ENCODE peak calls at places on chromosomes 12 and 14, in four cellular contexts. One of them, this sample, is unnamed.

GRCh38 chr12:88339254-88339949 is 197.3 kb downstream of the TMTC3 start:
- DNase-seq in AG04450: peak; percentile 18
- DNase-seq in WERI-Rb-1: no peak
- DNase-seq in progenitor cell of endocrine pancreas: no peak
- DNase-seq in this sample: no peak

GRCh38 chr12:131895640-131896079 is 1.2 kb downstream of the ULK1 start:
- DNase-seq in AG04450: no peak
- DNase-seq in WERI-Rb-1: no peak
- DNase-seq in progenitor cell of endocrine pancreas: no peak
- DNase-seq in this sample: no peak

GRCh38 chr14:57831981-57832380 is 33.9 kb downstream of the SLC35F4 start:
- DNase-seq in AG04450: no peak
- DNase-seq in WERI-Rb-1: no peak
- DNase-seq in progenitor cell of endocrine pancreas: no peak
- DNase-seq in this sample: no peak

GRCh38 chr12:77968571-77968970 is 137.9 kb downstream of the NAV3 start:
- DNase-seq in AG04450: no peak
- DNase-seq in WERI-Rb-1: no peak
- DNase-seq in progenitor cell of endocrine pancreas: no peak
- DNase-seq in this sample: no peak

GRCh38 chr12:65170245-65170881 is 980 bp downstream of the LEMD3 start:
- DNase-seq in AG04450: no peak
- DNase-seq in WERI-Rb-1: peak; percentile 74
- DNase-seq in progenitor cell of endocrine pancreas: peak; percentile 24
- DNase-seq in this sample: peak; percentile 77

GRCh38 chr14:50040401-50040775 is 76.0 kb downstream of the VCPKMT start:
- DNase-seq in AG04450: peak; percentile 47
- DNase-seq in WERI-Rb-1: no peak
- DNase-seq in progenitor cell of endocrine pancreas: no peak
- DNase-seq in this sample: no peak

GRCh38 chr12:116164263-116164817 is 113.2 kb downstream of the MED13L start:
- DNase-seq in AG04450: no peak
- DNase-seq in WERI-Rb-1: peak; percentile 47
- DNase-seq in progenitor cell of endocrine pancreas: no peak
- DNase-seq in this sample: no peak

GRCh38 chr12:90622431-90622830 is 332.5 kb downstream of the CCER1 start:
- DNase-seq in AG04450: peak; percentile 3
- DNase-seq in WERI-Rb-1: peak; percentile 6
- DNase-seq in progenitor cell of endocrine pancreas: no peak
- DNase-seq in this sample: no peak

GRCh38 chr12:132604108-132605054 is 6.0 kb downstream of the LRCOL1 start:
- DNase-seq in AG04450: no peak
- DNase-seq in WERI-Rb-1: peak; percentile 6
- DNase-seq in progenitor cell of endocrine pancreas: no peak
- DNase-seq in this sample: no peak

GRCh38 chr12:96752211-96752610 is 154.8 kb upstream of the NEDD1 start:
- DNase-seq in AG04450: no peak
- DNase-seq in WERI-Rb-1: no peak
- DNase-seq in progenitor cell of endocrine pancreas: no peak
- DNase-seq in this sample: no peak

GRCh38 chr12:82912406-82912805 is 225.7 kb downstream of the TMTC2 start:
- DNase-seq in AG04450: no peak
- DNase-seq in WERI-Rb-1: no peak
- DNase-seq in progenitor cell of endocrine pancreas: no peak
- DNase-seq in this sample: no peak

GRCh38 chr14:78595797-78596196 is 425.6 kb downstream of the NRXN3 start:
- DNase-seq in AG04450: no peak
- DNase-seq in WERI-Rb-1: peak; percentile 68
- DNase-seq in progenitor cell of endocrine pancreas: no peak
- DNase-seq in this sample: no peak

GRCh38 chr14:99189201-99189801 is 82.7 kb downstream of the BCL11B start:
- DNase-seq in AG04450: no peak
- DNase-seq in WERI-Rb-1: no peak
- DNase-seq in progenitor cell of endocrine pancreas: no peak
- DNase-seq in this sample: no peak

GRCh38 chr12:53052419-53053222 is 2.8 kb downstream of the TNS2 start:
- DNase-seq in AG04450: no peak
- DNase-seq in WERI-Rb-1: no peak
- DNase-seq in progenitor cell of endocrine pancreas: no peak
- DNase-seq in this sample: no peak

DNA sequence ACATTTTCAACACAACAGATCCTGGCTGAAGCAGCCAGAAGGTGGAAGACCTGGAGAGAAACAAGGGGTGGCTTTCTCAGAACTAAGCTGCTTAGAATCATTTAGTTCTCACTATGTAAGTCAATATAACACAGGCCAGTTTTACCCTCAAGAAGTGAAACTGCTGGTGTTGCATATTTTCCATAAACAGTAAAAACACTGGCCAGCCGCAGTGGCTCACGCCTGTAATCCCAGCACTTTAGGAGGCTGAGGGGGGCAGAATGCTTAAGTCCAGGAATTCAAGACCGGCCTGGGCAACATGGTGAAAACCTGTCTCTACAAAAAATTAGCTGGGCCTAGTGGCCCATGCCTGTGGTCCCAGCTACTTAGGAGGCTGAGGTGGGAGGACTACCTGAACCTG is 11.6 kb downstream of the STX2 start:
- DNase-seq in AG04450: no peak
- DNase-seq in WERI-Rb-1: no peak
- DNase-seq in progenitor cell of endocrine pancreas: no peak
- DNase-seq in this sample: no peak
- TF ChIP-seq CTCF in AG04450: no peak
- TF ChIP-seq CTCF in WERI-Rb-1: no peak
- TF ChIP-seq CTCF in progenitor cell of endocrine pancreas: no peak
- TF ChIP-seq CTCF in this sample: no peak

DNA sequence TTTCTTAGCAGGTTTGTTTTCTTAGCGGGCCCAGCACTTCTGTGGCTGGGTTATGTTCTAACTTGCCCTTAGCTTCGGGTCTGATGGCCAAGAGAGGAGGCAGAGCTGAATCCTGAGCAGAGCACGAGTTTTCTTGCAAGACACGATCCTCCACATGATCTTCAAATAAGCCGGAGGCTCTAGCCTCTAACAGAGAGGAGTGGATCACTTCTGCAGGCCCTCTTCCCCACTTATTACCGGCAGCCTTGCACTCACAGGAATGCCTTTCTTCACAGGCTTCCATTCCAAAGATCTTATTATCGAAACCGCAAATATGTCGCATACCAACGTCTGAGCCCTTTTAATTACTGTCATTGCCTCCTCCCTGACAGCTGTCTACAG is 79.5 kb downstream of the SINHCAF start:
- DNase-seq in AG04450: no peak
- DNase-seq in WERI-Rb-1: no peak
- DNase-seq in progenitor cell of endocrine pancreas: no peak
- DNase-seq in this sample: no peak
- TF ChIP-seq CTCF in AG04450: no peak
- TF ChIP-seq CTCF in WERI-Rb-1: no peak
- TF ChIP-seq CTCF in progenitor cell of endocrine pancreas: no peak
- TF ChIP-seq CTCF in this sample: no peak

GRCh38 chr12:9367201-9367600 is 159.0 kb upstream of the PZP start:
- DNase-seq in AG04450: no peak
- DNase-seq in WERI-Rb-1: no peak
- DNase-seq in progenitor cell of endocrine pancreas: no peak
- DNase-seq in this sample: no peak

GRCh38 chr12:9367828-9368227 is 159.6 kb upstream of the PZP start:
- DNase-seq in AG04450: no peak
- DNase-seq in WERI-Rb-1: no peak
- DNase-seq in progenitor cell of endocrine pancreas: no peak
- DNase-seq in this sample: no peak

DNA sequence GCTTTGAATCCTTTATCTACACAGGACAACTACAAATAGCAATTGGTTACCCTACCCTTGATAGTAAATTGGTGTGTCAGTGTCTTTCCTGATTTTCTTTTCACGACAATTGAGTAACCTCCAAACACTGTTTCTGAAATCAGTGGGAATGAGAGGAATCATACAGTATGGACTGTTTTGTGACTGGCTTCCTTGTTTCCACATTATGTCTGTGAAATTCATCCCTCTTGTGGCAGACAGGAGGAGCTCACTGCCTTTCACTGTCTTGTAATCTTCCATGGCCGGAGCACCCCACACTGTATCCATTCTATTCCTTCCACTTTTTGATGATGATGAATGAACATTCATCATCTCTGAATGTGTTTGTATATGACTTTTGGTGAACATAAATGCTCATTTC is 164.0 kb upstream of the PZP start:
- DNase-seq in AG04450: no peak
- DNase-seq in WERI-Rb-1: no peak
- DNase-seq in progenitor cell of endocrine pancreas: no peak
- DNase-seq in this sample: no peak
- TF ChIP-seq CTCF in AG04450: peak; percentile 48
- TF ChIP-seq CTCF in WERI-Rb-1: peak; percentile 22
- TF ChIP-seq CTCF in progenitor cell of endocrine pancreas: peak; percentile 22
- TF ChIP-seq CTCF in this sample: no peak

GRCh38 chr12:51163795-51164194 is 9.1 kb downstream of the TFCP2 start:
- DNase-seq in AG04450: no peak
- DNase-seq in WERI-Rb-1: no peak
- DNase-seq in progenitor cell of endocrine pancreas: no peak
- DNase-seq in this sample: no peak
- TF ChIP-seq CTCF in AG04450: no peak
- TF ChIP-seq CTCF in WERI-Rb-1: no peak
- TF ChIP-seq CTCF in progenitor cell of endocrine pancreas: no peak
- TF ChIP-seq CTCF in this sample: no peak

GRCh38 chr14:29016050-29016900 is 249.7 kb downstream of the FOXG1 start:
- DNase-seq in AG04450: no peak
- DNase-seq in WERI-Rb-1: peak; percentile 78
- DNase-seq in progenitor cell of endocrine pancreas: peak; percentile 42
- DNase-seq in this sample: no peak
- TF ChIP-seq CTCF in AG04450: peak; percentile 92
- TF ChIP-seq CTCF in WERI-Rb-1: peak; percentile 82
- TF ChIP-seq CTCF in progenitor cell of endocrine pancreas: peak; percentile 86
- TF ChIP-seq CTCF in this sample: peak; percentile 76

GRCh38 chr14:37145395-37145794 is 27.0 kb downstream of the SLC25A21 start:
- DNase-seq in AG04450: no peak
- DNase-seq in WERI-Rb-1: no peak
- DNase-seq in progenitor cell of endocrine pancreas: no peak
- DNase-seq in this sample: no peak

GRCh38 chr14:37144729-37145363 is 27.6 kb downstream of the SLC25A21 start:
- DNase-seq in AG04450: no peak
- DNase-seq in WERI-Rb-1: no peak
- DNase-seq in progenitor cell of endocrine pancreas: no peak
- DNase-seq in this sample: no peak

GRCh38 chr14:37140176-37140575 is 32.2 kb downstream of the SLC25A21 start:
- DNase-seq in AG04450: no peak
- DNase-seq in WERI-Rb-1: no peak
- DNase-seq in progenitor cell of endocrine pancreas: no peak
- DNase-seq in this sample: no peak

GRCh38 chr14:37143500-37143874 is 28.9 kb downstream of the SLC25A21 start:
- DNase-seq in AG04450: no peak
- DNase-seq in WERI-Rb-1: no peak
- DNase-seq in progenitor cell of endocrine pancreas: no peak
- DNase-seq in this sample: no peak

GRCh38 chr14:37142835-37143499 is 29.4 kb downstream of the SLC25A21 start:
- DNase-seq in AG04450: peak; percentile 15
- DNase-seq in WERI-Rb-1: no peak
- DNase-seq in progenitor cell of endocrine pancreas: no peak
- DNase-seq in this sample: no peak
- TF ChIP-seq CTCF in AG04450: no peak
- TF ChIP-seq CTCF in WERI-Rb-1: no peak
- TF ChIP-seq CTCF in progenitor cell of endocrine pancreas: no peak
- TF ChIP-seq CTCF in this sample: no peak